ENCODE peak calls at places on chromosomes 7 and 10, in five cellular contexts. G is breast epithelium, X is right lobe of liver, P is Peyer's patch, N is prostate gland. Q is an unnamed sample.

GRCh38 chr7:66880009-66880554 is 40.9 kb upstream of the TMEM248 start:
- DNase-seq in G (no peak), X (no peak), P (no peak), N (no peak), Q (no peak)

GRCh38 chr7:101586078-101586941 is 42.8 kb downstream of the MYL10 start:
- DNase-seq in G (no peak), X (peak; percentile 24), P (peak; percentile 64), N (no peak), Q (no peak)

GRCh38 chr7:102042016-102042656 is 224.7 kb downstream of the CUX1 start:
- DNase-seq in G (no peak), X (no peak), P (no peak), N (no peak), Q (no peak)

GRCh38 chr10:96470108-96470743 is 43.5 kb downstream of the TLL2 start:
- DNase-seq in G (no peak), X (no peak), P (peak; percentile 48), N (no peak), Q (no peak)

GRCh38 chr10:110850990-110851389 is 20.7 kb upstream of the PDCD4 start:
- DNase-seq in G (no peak), X (no peak), P (peak; percentile 55), N (no peak), Q (no peak)

GRCh38 chr10:18020523-18020922 is 68.8 kb downstream of the SLC39A12 start:
- DNase-seq in G (no peak), X (no peak), P (no peak), N (no peak), Q (no peak)

GRCh38 chr7:2517004-2517403 is 2.6 kb upstream of the LFNG start:
- DNase-seq in G (peak; percentile 67), X (no peak), P (no peak), N (no peak), Q (no peak)

GRCh38 chr7:149872419-149873073 is 1.2 kb upstream of the ATP6V0E2 start:
- DNase-seq in G (peak; percentile 81), X (peak; percentile 86), P (peak; percentile 78), N (peak; percentile 62), Q (peak; percentile 88)

GRCh38 chr7:55365103-55365679 is at the start of gene LANCL2:
- DNase-seq in G (no peak), X (peak; percentile 65), P (peak; percentile 69), N (peak; percentile 36), Q (peak; percentile 26)

GRCh38 chr10:87782721-87783120 is 35.3 kb downstream of the ATAD1 start:
- DNase-seq in G (no peak), X (no peak), P (peak; percentile 54), N (no peak), Q (no peak)

GRCh38 chr10:79021331-79021907 is 47.3 kb upstream of the ZMIZ1 start:
- DNase-seq in G (no peak), X (no peak), P (no peak), N (no peak), Q (no peak)

GRCh38 chr10:33073641-33074410 is 115.8 kb upstream of the ITGB1 start:
- DNase-seq in G (no peak), X (no peak), P (no peak), N (no peak), Q (no peak)

GRCh38 chr10:78277734-78278404 is 244.2 kb downstream of the RPS24 start:
- DNase-seq in G (no peak), X (no peak), P (no peak), N (peak; percentile 51), Q (peak; percentile 96)

GRCh38 chr10:77857272-77857671 is 69.3 kb downstream of the DLG5 start:
- DNase-seq in G (peak; percentile 73), X (no peak), P (no peak), N (peak; percentile 74), Q (no peak)

GRCh38 chr10:93462881-93463280 is 19.3 kb downstream of the MYOF start:
- DNase-seq in G (no peak), X (no peak), P (no peak), N (no peak), Q (no peak)

GRCh38 chr10:131013281-131013680 is 298.2 kb downstream of the TCERG1L start:
- DNase-seq in G (no peak), X (peak; percentile 28), P (peak; percentile 36), N (no peak), Q (no peak)

GRCh38 chr7:122018032-122018431 is 126.0 kb downstream of the AASS start:
- DNase-seq in G (no peak), X (no peak), P (no peak), N (no peak), Q (no peak)

GRCh38 chr7:46671108-46671769 is 750.2 kb upstream of the IGFBP3 start:
- DNase-seq in G (no peak), X (no peak), P (no peak), N (no peak), Q (no peak)

GRCh38 chr10:43128958-43129706 is 9.1 kb upstream of the CSGALNACT2 start:
- DNase-seq in G (peak; percentile 16), X (peak; percentile 21), P (no peak), N (no peak), Q (no peak)

GRCh38 chr7:158549176-158549833 is 38.3 kb downstream of the PTPRN2 start:
- DNase-seq in G (no peak), X (no peak), P (no peak), N (no peak), Q (no peak)

GRCh38 chr10:33743429-33743857 is 409.0 kb upstream of the NRP1 start:
- DNase-seq in G (no peak), X (no peak), P (peak; percentile 84), N (no peak), Q (no peak)

GRCh38 chr7:42449431-42449830 is 212.4 kb upstream of the GLI3 start:
- DNase-seq in G (no peak), X (no peak), P (no peak), N (no peak), Q (no peak)

GRCh38 chr7:152341039-152341913 is 94.5 kb downstream of the KMT2C start:
- DNase-seq in G (no peak), X (peak; percentile 66), P (peak; percentile 51), N (peak; percentile 26), Q (peak; percentile 43)

GRCh38 chr7:127349881-127350280 is 42.6 kb downstream of the ZNF800 start:
- DNase-seq in G (no peak), X (no peak), P (no peak), N (no peak), Q (no peak)

GRCh38 chr7:127348247-127348631 is 44.3 kb downstream of the ZNF800 start:
- DNase-seq in G (no peak), X (no peak), P (no peak), N (no peak), Q (no peak)

GRCh38 chr7:127350586-127350985 is 41.9 kb downstream of the ZNF800 start:
- DNase-seq in G (no peak), X (no peak), P (no peak), N (no peak), Q (no peak)

GRCh38 chr7:127346575-127347256 is 45.8 kb downstream of the ZNF800 start:
- DNase-seq in G (no peak), X (no peak), P (no peak), N (no peak), Q (no peak)

GRCh38 chr7:127347567-127348246 is 44.8 kb downstream of the ZNF800 start:
- DNase-seq in G (no peak), X (peak; percentile 78), P (peak; percentile 85), N (peak; percentile 57), Q (peak; percentile 46)
- H3K4me3 ChIP-seq in G (peak overlapping the region; percentile 26), X (no peak overlapping the region), P (peak overlapping the region; percentile 57), N (peak overlapping the region; percentile 23), Q (peak overlapping the region; percentile 40)

DNA sequence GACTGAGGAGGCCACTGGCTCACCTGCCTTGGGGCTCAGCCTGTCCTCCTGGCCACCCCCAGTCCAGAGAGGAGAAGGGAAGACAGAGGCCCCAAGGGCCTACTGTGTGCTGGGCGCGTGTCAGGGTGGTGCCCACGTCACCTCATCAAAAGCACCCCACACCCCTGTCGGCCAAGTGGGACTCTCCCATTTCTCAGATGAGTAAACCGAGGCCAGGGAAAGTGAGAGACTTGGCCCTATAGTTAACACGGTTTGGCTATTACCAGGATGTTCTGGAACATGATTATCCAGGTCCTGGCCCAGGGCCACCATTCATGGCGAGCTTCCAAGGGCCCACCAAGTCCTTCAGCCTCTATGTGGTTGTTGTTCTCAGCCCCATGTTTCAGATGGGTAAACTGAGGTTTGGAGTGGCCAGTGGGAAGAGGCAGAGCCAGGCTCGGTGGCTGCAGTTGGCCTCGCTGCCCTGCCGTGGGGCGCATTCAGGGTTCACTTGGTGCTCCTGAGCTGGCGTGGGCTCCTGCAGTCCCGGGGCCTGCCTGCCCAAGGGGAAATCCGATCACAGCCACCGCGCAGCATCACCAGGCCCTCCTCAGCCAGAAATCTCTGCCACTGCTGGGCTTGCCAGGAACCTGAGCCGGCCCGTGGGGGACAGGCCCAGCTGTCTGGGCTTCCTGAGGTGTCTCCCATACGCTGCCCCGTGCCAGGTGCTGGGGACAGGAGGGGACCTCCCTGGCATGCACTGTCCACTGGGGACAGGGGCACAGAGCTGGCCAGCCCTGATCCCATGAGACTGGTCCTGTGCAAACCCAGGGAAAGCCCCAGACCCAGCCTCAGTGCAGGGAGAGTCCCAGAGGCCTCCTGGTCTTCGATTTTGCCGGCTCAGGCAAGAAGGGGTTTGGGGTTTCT is 117.7 kb upstream of the TNRC18 start:
- DNase-seq in G (no peak), X (no peak), P (no peak), N (no peak), Q (peak; percentile 36)
- TF ChIP-seq POLR2A in G (no peak), X (no peak), P (no peak), N (no peak), Q (no peak)

GRCh38 chr7:50657912-50658311 is 92.7 kb upstream of the DDC start:
- DNase-seq in G (no peak), X (no peak), P (no peak), N (no peak), Q (no peak)
- TF ChIP-seq CTCF in G (no peak), X (no peak), P (no peak), N (no peak), Q (no peak)

DNA sequence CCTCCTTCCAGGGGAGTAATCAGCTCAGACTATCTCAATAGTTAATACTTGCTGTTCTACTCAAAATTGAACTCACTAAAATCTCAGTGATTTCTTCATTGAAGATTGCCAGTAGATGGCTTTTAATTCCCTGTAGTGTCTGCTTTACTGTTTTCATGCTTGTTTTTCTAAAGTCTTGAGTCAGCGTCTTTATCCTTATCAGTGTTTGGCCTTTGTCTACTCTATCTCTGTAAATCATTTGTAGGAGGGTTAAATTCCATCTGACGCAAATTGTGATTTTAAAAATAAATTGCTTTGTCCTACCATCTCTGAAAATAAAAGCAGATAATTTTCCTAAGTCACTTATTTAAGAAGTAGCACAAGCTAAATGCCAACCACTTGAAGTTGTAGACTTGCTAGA is 47.4 kb downstream of the CNNM2 start:
- DNase-seq in G (no peak), X (no peak), P (no peak), N (no peak), Q (no peak)
- H3K4me3 ChIP-seq in G (no peak overlapping the region), X (no peak overlapping the region), P (no peak overlapping the region), N (no peak overlapping the region), Q (no peak overlapping the region)

GRCh38 chr10:112952282-112952991 is 2.4 kb downstream of the TCF7L2 start:
- DNase-seq in G (no peak), X (no peak), P (no peak), N (no peak), Q (no peak)

GRCh38 chr10:112951349-112952281 is 1.6 kb downstream of the TCF7L2 start:
- DNase-seq in G (peak; percentile 52), X (peak; percentile 79), P (peak; percentile 69), N (peak; percentile 46), Q (peak; percentile 39)

GRCh38 chr10:112950714-112951348 is 784 bp downstream of the TCF7L2 start:
- DNase-seq in G (peak; percentile 31), X (peak; percentile 56), P (no peak), N (peak; percentile 13), Q (no peak)

GRCh38 chr10:112949128-112949823 is 771 bp upstream of the TCF7L2 start:
- DNase-seq in G (no peak), X (no peak), P (no peak), N (no peak), Q (no peak)

GRCh38 chr10:112949875-112950507 is at the start of gene TCF7L2:
- DNase-seq in G (peak; percentile 97), X (peak; percentile 98), P (peak; percentile 96), N (peak; percentile 97), Q (peak; percentile 88)
- TF ChIP-seq POLR2A in G (peak; percentile 37), X (peak; percentile 80), P (peak; percentile 92), N (peak; percentile 77), Q (peak; percentile 83)